ENCODE peak calls at places on chromosome 16, in six cellular contexts. One of them, this sample, is unnamed.

GRCh38 chr16:27408012-27408601 is 6.1 kb downstream of the IL21R start:
- DNase-seq in activated CD8-positive, alpha-beta memory T cell treated with anti-CD3 and anti-CD28 coated beads, Interleukin-2, amount 50 U/mL, for 48 hours: no peak
- DNase-seq in neuronal stem cell: no peak
- DNase-seq in central memory CD4-positive, alpha-beta T cell: peak
- DNase-seq in NCI-H1694: no peak
- DNase-seq in progenitor cell of endocrine pancreas: no peak
- DNase-seq in this sample: no peak

GRCh38 chr16:70575376-70575775 is 51.8 kb downstream of the SF3B3 start:
- DNase-seq in neuronal stem cell: no peak
- DNase-seq in activated CD8-positive, alpha-beta memory T cell treated with anti-CD3 and anti-CD28 coated beads, Interleukin-2, amount 50 U/mL, for 48 hours: no peak
- DNase-seq in progenitor cell of endocrine pancreas: no peak
- DNase-seq in central memory CD4-positive, alpha-beta T cell: no peak
- DNase-seq in NCI-H1694: no peak
- DNase-seq in this sample: no peak

GRCh38 chr16:76780556-76780955 is 410.4 kb upstream of the MON1B start:
- DNase-seq in progenitor cell of endocrine pancreas: no peak
- DNase-seq in neuronal stem cell: no peak
- DNase-seq in activated CD8-positive, alpha-beta memory T cell treated with anti-CD3 and anti-CD28 coated beads, Interleukin-2, amount 50 U/mL, for 48 hours: no peak
- DNase-seq in central memory CD4-positive, alpha-beta T cell: no peak
- DNase-seq in NCI-H1694: no peak
- DNase-seq in this sample: no peak

GRCh38 chr16:56137269-56137668 is 54.0 kb upstream of the GNAO1 start:
- DNase-seq in progenitor cell of endocrine pancreas: no peak
- DNase-seq in NCI-H1694: no peak
- DNase-seq in activated CD8-positive, alpha-beta memory T cell treated with anti-CD3 and anti-CD28 coated beads, Interleukin-2, amount 50 U/mL, for 48 hours: no peak
- DNase-seq in central memory CD4-positive, alpha-beta T cell: no peak
- DNase-seq in neuronal stem cell: no peak
- DNase-seq in this sample: no peak

GRCh38 chr16:73572135-73572534 is 524.2 kb upstream of the ZFHX3 start:
- DNase-seq in activated CD8-positive, alpha-beta memory T cell treated with anti-CD3 and anti-CD28 coated beads, Interleukin-2, amount 50 U/mL, for 48 hours: no peak
- DNase-seq in progenitor cell of endocrine pancreas: no peak
- DNase-seq in central memory CD4-positive, alpha-beta T cell: no peak
- DNase-seq in NCI-H1694: no peak
- DNase-seq in neuronal stem cell: no peak
- DNase-seq in this sample: no peak

GRCh38 chr16:10817963-10818941 is at the start of gene TVP23A:
- DNase-seq in NCI-H1694: no peak
- DNase-seq in neuronal stem cell: peak
- DNase-seq in activated CD8-positive, alpha-beta memory T cell treated with anti-CD3 and anti-CD28 coated beads, Interleukin-2, amount 50 U/mL, for 48 hours: no peak
- DNase-seq in central memory CD4-positive, alpha-beta T cell: no peak
- DNase-seq in progenitor cell of endocrine pancreas: peak
- DNase-seq in this sample: no peak

GRCh38 chr16:72198021-72198420 is 26.1 kb upstream of the PMFBP1 start:
- DNase-seq in neuronal stem cell: no peak
- DNase-seq in activated CD8-positive, alpha-beta memory T cell treated with anti-CD3 and anti-CD28 coated beads, Interleukin-2, amount 50 U/mL, for 48 hours: no peak
- DNase-seq in NCI-H1694: peak
- DNase-seq in progenitor cell of endocrine pancreas: no peak
- DNase-seq in central memory CD4-positive, alpha-beta T cell: no peak
- DNase-seq in this sample: no peak

GRCh38 chr16:86044241-86044671 is 145.3 kb downstream of the IRF8 start:
- DNase-seq in neuronal stem cell: peak
- DNase-seq in activated CD8-positive, alpha-beta memory T cell treated with anti-CD3 and anti-CD28 coated beads, Interleukin-2, amount 50 U/mL, for 48 hours: peak
- DNase-seq in progenitor cell of endocrine pancreas: peak
- DNase-seq in NCI-H1694: peak
- DNase-seq in central memory CD4-positive, alpha-beta T cell: no peak
- DNase-seq in this sample: peak

GRCh38 chr16:25148568-25149215 is 37.1 kb downstream of the LCMT1 start:
- DNase-seq in activated CD8-positive, alpha-beta memory T cell treated with anti-CD3 and anti-CD28 coated beads, Interleukin-2, amount 50 U/mL, for 48 hours: no peak
- DNase-seq in central memory CD4-positive, alpha-beta T cell: no peak
- DNase-seq in neuronal stem cell: no peak
- DNase-seq in NCI-H1694: no peak
- DNase-seq in progenitor cell of endocrine pancreas: no peak
- DNase-seq in this sample: no peak

GRCh38 chr16:86100205-86101134 is 201.5 kb downstream of the IRF8 start:
- DNase-seq in activated CD8-positive, alpha-beta memory T cell treated with anti-CD3 and anti-CD28 coated beads, Interleukin-2, amount 50 U/mL, for 48 hours: no peak
- DNase-seq in central memory CD4-positive, alpha-beta T cell: no peak
- DNase-seq in NCI-H1694: no peak
- DNase-seq in neuronal stem cell: no peak
- DNase-seq in progenitor cell of endocrine pancreas: no peak
- DNase-seq in this sample: no peak

GRCh38 chr16:59397638-59398037 is 663.5 kb upstream of the GOT2 start:
- DNase-seq in NCI-H1694: no peak
- DNase-seq in central memory CD4-positive, alpha-beta T cell: no peak
- DNase-seq in progenitor cell of endocrine pancreas: no peak
- DNase-seq in neuronal stem cell: no peak
- DNase-seq in activated CD8-positive, alpha-beta memory T cell treated with anti-CD3 and anti-CD28 coated beads, Interleukin-2, amount 50 U/mL, for 48 hours: no peak
- DNase-seq in this sample: no peak

GRCh38 chr16:64969221-64969620 is 152.6 kb downstream of the CDH11 start:
- DNase-seq in NCI-H1694: no peak
- DNase-seq in activated CD8-positive, alpha-beta memory T cell treated with anti-CD3 and anti-CD28 coated beads, Interleukin-2, amount 50 U/mL, for 48 hours: no peak
- DNase-seq in neuronal stem cell: no peak
- DNase-seq in progenitor cell of endocrine pancreas: no peak
- DNase-seq in central memory CD4-positive, alpha-beta T cell: no peak
- DNase-seq in this sample: no peak

GRCh38 chr16:48676836-48677235 is 66.9 kb upstream of the N4BP1 start:
- DNase-seq in central memory CD4-positive, alpha-beta T cell: no peak
- DNase-seq in NCI-H1694: no peak
- DNase-seq in progenitor cell of endocrine pancreas: no peak
- DNase-seq in neuronal stem cell: no peak
- DNase-seq in activated CD8-positive, alpha-beta memory T cell treated with anti-CD3 and anti-CD28 coated beads, Interleukin-2, amount 50 U/mL, for 48 hours: no peak
- DNase-seq in this sample: no peak

GRCh38 chr16:3023415-3023668 is 400 bp downstream of the HCFC1R1 start:
- DNase-seq in activated CD8-positive, alpha-beta memory T cell treated with anti-CD3 and anti-CD28 coated beads, Interleukin-2, amount 50 U/mL, for 48 hours: no peak
- DNase-seq in neuronal stem cell: no peak
- DNase-seq in central memory CD4-positive, alpha-beta T cell: no peak
- DNase-seq in progenitor cell of endocrine pancreas: no peak
- DNase-seq in NCI-H1694: peak
- DNase-seq in this sample: no peak

GRCh38 chr16:89383095-89384003 is 107.0 kb downstream of the ANKRD11 start:
- DNase-seq in NCI-H1694: no peak
- DNase-seq in neuronal stem cell: no peak
- DNase-seq in central memory CD4-positive, alpha-beta T cell: no peak
- DNase-seq in progenitor cell of endocrine pancreas: peak
- DNase-seq in activated CD8-positive, alpha-beta memory T cell treated with anti-CD3 and anti-CD28 coated beads, Interleukin-2, amount 50 U/mL, for 48 hours: no peak
- DNase-seq in this sample: no peak

GRCh38 chr16:27355610-27356009 is 41.8 kb downstream of the IL4R start:
- DNase-seq in NCI-H1694: no peak
- DNase-seq in neuronal stem cell: no peak
- DNase-seq in central memory CD4-positive, alpha-beta T cell: no peak
- DNase-seq in activated CD8-positive, alpha-beta memory T cell treated with anti-CD3 and anti-CD28 coated beads, Interleukin-2, amount 50 U/mL, for 48 hours: no peak
- DNase-seq in progenitor cell of endocrine pancreas: no peak
- DNase-seq in this sample: no peak

GRCh38 chr16:2499890-2500633 is 13.7 kb upstream of the ATP6V0C start:
- DNase-seq in activated CD8-positive, alpha-beta memory T cell treated with anti-CD3 and anti-CD28 coated beads, Interleukin-2, amount 50 U/mL, for 48 hours: no peak
- DNase-seq in central memory CD4-positive, alpha-beta T cell: no peak
- DNase-seq in progenitor cell of endocrine pancreas: no peak
- DNase-seq in neuronal stem cell: no peak
- DNase-seq in NCI-H1694: no peak
- DNase-seq in this sample: no peak

GRCh38 chr16:64398795-64399194 is 723.1 kb downstream of the CDH11 start:
- DNase-seq in NCI-H1694: no peak
- DNase-seq in central memory CD4-positive, alpha-beta T cell: no peak
- DNase-seq in progenitor cell of endocrine pancreas: no peak
- DNase-seq in neuronal stem cell: no peak
- DNase-seq in activated CD8-positive, alpha-beta memory T cell treated with anti-CD3 and anti-CD28 coated beads, Interleukin-2, amount 50 U/mL, for 48 hours: no peak
- DNase-seq in this sample: no peak

GRCh38 chr16:54165174-54165911 is 121.2 kb downstream of the IRX3 start:
- DNase-seq in progenitor cell of endocrine pancreas: no peak
- DNase-seq in central memory CD4-positive, alpha-beta T cell: no peak
- DNase-seq in activated CD8-positive, alpha-beta memory T cell treated with anti-CD3 and anti-CD28 coated beads, Interleukin-2, amount 50 U/mL, for 48 hours: no peak
- DNase-seq in NCI-H1694: no peak
- DNase-seq in neuronal stem cell: no peak
- DNase-seq in this sample: no peak

GRCh38 chr16:67546761-67547422 is 15.4 kb upstream of the CTCF start:
- DNase-seq in progenitor cell of endocrine pancreas: peak
- DNase-seq in neuronal stem cell: peak
- DNase-seq in central memory CD4-positive, alpha-beta T cell: peak
- DNase-seq in activated CD8-positive, alpha-beta memory T cell treated with anti-CD3 and anti-CD28 coated beads, Interleukin-2, amount 50 U/mL, for 48 hours: peak
- DNase-seq in NCI-H1694: peak
- DNase-seq in this sample: peak

GRCh38 chr16:83389751-83390150 is 418.0 kb upstream of the HSBP1 start:
- DNase-seq in activated CD8-positive, alpha-beta memory T cell treated with anti-CD3 and anti-CD28 coated beads, Interleukin-2, amount 50 U/mL, for 48 hours: no peak
- DNase-seq in NCI-H1694: no peak
- DNase-seq in neuronal stem cell: no peak
- DNase-seq in central memory CD4-positive, alpha-beta T cell: no peak
- DNase-seq in progenitor cell of endocrine pancreas: no peak
- DNase-seq in this sample: no peak

GRCh38 chr16:48627148-48627547 is 17.2 kb upstream of the N4BP1 start:
- DNase-seq in neuronal stem cell: no peak
- DNase-seq in NCI-H1694: no peak
- DNase-seq in activated CD8-positive, alpha-beta memory T cell treated with anti-CD3 and anti-CD28 coated beads, Interleukin-2, amount 50 U/mL, for 48 hours: no peak
- DNase-seq in central memory CD4-positive, alpha-beta T cell: no peak
- DNase-seq in progenitor cell of endocrine pancreas: no peak
- DNase-seq in this sample: no peak

GRCh38 chr16:57115504-57116182 is 23.3 kb downstream of the CPNE2 start:
- DNase-seq in progenitor cell of endocrine pancreas: no peak
- DNase-seq in neuronal stem cell: peak
- DNase-seq in activated CD8-positive, alpha-beta memory T cell treated with anti-CD3 and anti-CD28 coated beads, Interleukin-2, amount 50 U/mL, for 48 hours: no peak
- DNase-seq in NCI-H1694: no peak
- DNase-seq in central memory CD4-positive, alpha-beta T cell: no peak
- DNase-seq in this sample: no peak

GRCh38 chr16:85484337-85485295 is 128.5 kb upstream of the GSE1 start:
- DNase-seq in NCI-H1694: peak
- DNase-seq in neuronal stem cell: no peak
- DNase-seq in progenitor cell of endocrine pancreas: no peak
- DNase-seq in central memory CD4-positive, alpha-beta T cell: no peak
- DNase-seq in activated CD8-positive, alpha-beta memory T cell treated with anti-CD3 and anti-CD28 coated beads, Interleukin-2, amount 50 U/mL, for 48 hours: no peak
- DNase-seq in this sample: no peak

GRCh38 chr16:65274576-65274975 is 152.7 kb upstream of the CDH11 start:
- DNase-seq in neuronal stem cell: no peak
- DNase-seq in central memory CD4-positive, alpha-beta T cell: no peak
- DNase-seq in NCI-H1694: no peak
- DNase-seq in progenitor cell of endocrine pancreas: no peak
- DNase-seq in activated CD8-positive, alpha-beta memory T cell treated with anti-CD3 and anti-CD28 coated beads, Interleukin-2, amount 50 U/mL, for 48 hours: no peak
- DNase-seq in this sample: no peak

GRCh38 chr16:86827521-86827920 is 249.2 kb downstream of the FOXL1 start:
- DNase-seq in progenitor cell of endocrine pancreas: no peak
- DNase-seq in central memory CD4-positive, alpha-beta T cell: no peak
- DNase-seq in activated CD8-positive, alpha-beta memory T cell treated with anti-CD3 and anti-CD28 coated beads, Interleukin-2, amount 50 U/mL, for 48 hours: no peak
- DNase-seq in neuronal stem cell: no peak
- DNase-seq in NCI-H1694: no peak
- DNase-seq in this sample: no peak

GRCh38 chr16:21072976-21073375 is 77.7 kb downstream of the DNAH3 start:
- DNase-seq in activated CD8-positive, alpha-beta memory T cell treated with anti-CD3 and anti-CD28 coated beads, Interleukin-2, amount 50 U/mL, for 48 hours: no peak
- DNase-seq in NCI-H1694: no peak
- DNase-seq in neuronal stem cell: no peak
- DNase-seq in central memory CD4-positive, alpha-beta T cell: no peak
- DNase-seq in progenitor cell of endocrine pancreas: no peak
- DNase-seq in this sample: no peak

This sample was measured in CD4-positive, CD25-positive, alpha-beta regulatory T cell.